ENCODE peak calls at places on chromosomes 1 and 21, in six cellular contexts. A is cardiac fibroblast, G is endothelial cell of umbilical vein, F is psoas muscle, B is transverse colon, H is AG09309. S is an unnamed sample.

GRCh38 chr21:33655591-33656221 is 13.4 kb downstream of the ITSN1 start:
- DNase-seq in A (peak), G (peak), F (no peak), B (no peak), H (no peak), S (peak)

GRCh38 chr1:183588827-183589226 is 1.4 kb downstream of the NCF2 start:
- DNase-seq in A (no peak), G (no peak), F (no peak), B (peak), H (no peak), S (no peak)

GRCh38 chr1:181317261-181317924 is 165.9 kb upstream of the CACNA1E start:
- DNase-seq in A (no peak), G (no peak), F (no peak), B (no peak), H (no peak), S (no peak)

GRCh38 chr1:242189591-242189990 is 190.7 kb upstream of the MAP1LC3C start:
- DNase-seq in A (no peak), G (no peak), F (no peak), B (no peak), H (no peak), S (no peak)

GRCh38 chr21:31707499-31707898 is 24.4 kb downstream of the SCAF4 start:
- DNase-seq in A (no peak), G (no peak), F (no peak), B (no peak), H (no peak), S (no peak)

GRCh38 chr1:236890152-236891056 is 95.3 kb downstream of the MTR start:
- DNase-seq in A (no peak), G (no peak), F (no peak), B (no peak), H (no peak), S (no peak)

GRCh38 chr1:185360714-185361113 is 43.7 kb upstream of the IVNS1ABP start:
- DNase-seq in A (peak), G (peak), F (no peak), B (no peak), H (no peak), S (no peak)

GRCh38 chr1:170214117-170214979 is 68.6 kb downstream of the NTMT2 start:
- DNase-seq in A (no peak), G (no peak), F (no peak), B (no peak), H (peak), S (no peak)

GRCh38 chr1:212928323-212929281 is 21.7 kb upstream of the VASH2 start:
- DNase-seq in A (peak), G (no peak), F (no peak), B (no peak), H (no peak), S (no peak)

GRCh38 chr21:29418813-29419212 is 120.1 kb downstream of the BACH1 start:
- DNase-seq in A (no peak), G (no peak), F (no peak), B (no peak), H (no peak), S (no peak)

GRCh38 chr1:11908139-11909021 is 17.8 kb downstream of the KIAA2013 start:
- DNase-seq in A (peak), G (peak), F (peak), B (peak), H (peak), S (peak)

GRCh38 chr21:43806017-43806710 is 16.8 kb downstream of the RRP1 start:
- DNase-seq in A (no peak), G (no peak), F (no peak), B (no peak), H (no peak), S (no peak)

GRCh38 chr1:228084325-228084724 is 1.8 kb downstream of the ARF1 start:
- DNase-seq in A (peak), G (peak), F (peak), B (no peak), H (peak), S (no peak)

GRCh38 chr1:17277511-17278159 is 28.7 kb downstream of the PADI3 start:
- DNase-seq in A (no peak), G (no peak), F (no peak), B (no peak), H (no peak), S (no peak)

GRCh38 chr1:180309338-180309737 is 79.3 kb downstream of the LHX4 start:
- DNase-seq in A (peak), G (no peak), F (no peak), B (no peak), H (peak), S (no peak)

GRCh38 chr1:66300986-66301451 is 232.9 kb upstream of the SGIP1 start:
- DNase-seq in A (peak), G (peak), F (no peak), B (no peak), H (no peak), S (no peak)

GRCh38 chr1:59487335-59488031 is 190.6 kb downstream of the FGGY start:
- DNase-seq in A (peak), G (no peak), F (no peak), B (no peak), H (no peak), S (no peak)

DNA sequence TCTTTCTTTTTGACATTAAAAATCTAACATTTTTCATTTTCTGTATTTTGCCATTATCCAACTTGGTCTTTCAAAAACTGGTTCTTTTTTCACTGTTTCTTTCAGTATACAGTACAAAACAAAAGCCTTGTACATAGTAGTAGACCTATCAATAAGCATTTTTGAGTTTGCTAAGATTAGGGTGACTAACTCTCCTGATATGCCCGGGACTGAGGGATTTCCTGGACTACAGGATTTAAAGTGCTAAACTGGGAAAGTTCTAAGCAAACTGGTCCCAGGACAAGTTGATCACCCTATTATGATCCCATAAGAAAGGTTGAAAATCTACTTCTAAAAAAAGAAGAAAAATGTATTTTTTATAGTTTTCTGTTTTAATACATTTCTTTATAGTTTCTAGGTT is 120.9 kb downstream of the USP25 start:
- DNase-seq in A (peak), G (peak), F (no peak), B (no peak), H (no peak), S (no peak)
- H3K4me3 ChIP-seq in A (no peak), G (no peak), F (no peak), B (no peak), H (no peak), S (no peak)

GRCh38 chr1:99685516-99686180 is 39.7 kb downstream of the PALMD start:
- DNase-seq in A (peak), G (peak), F (peak), B (peak), H (peak), S (peak)
- TF ChIP-seq CTCF in A (peak), G (peak), F (peak), B (peak), H (peak), S (peak)

DNA sequence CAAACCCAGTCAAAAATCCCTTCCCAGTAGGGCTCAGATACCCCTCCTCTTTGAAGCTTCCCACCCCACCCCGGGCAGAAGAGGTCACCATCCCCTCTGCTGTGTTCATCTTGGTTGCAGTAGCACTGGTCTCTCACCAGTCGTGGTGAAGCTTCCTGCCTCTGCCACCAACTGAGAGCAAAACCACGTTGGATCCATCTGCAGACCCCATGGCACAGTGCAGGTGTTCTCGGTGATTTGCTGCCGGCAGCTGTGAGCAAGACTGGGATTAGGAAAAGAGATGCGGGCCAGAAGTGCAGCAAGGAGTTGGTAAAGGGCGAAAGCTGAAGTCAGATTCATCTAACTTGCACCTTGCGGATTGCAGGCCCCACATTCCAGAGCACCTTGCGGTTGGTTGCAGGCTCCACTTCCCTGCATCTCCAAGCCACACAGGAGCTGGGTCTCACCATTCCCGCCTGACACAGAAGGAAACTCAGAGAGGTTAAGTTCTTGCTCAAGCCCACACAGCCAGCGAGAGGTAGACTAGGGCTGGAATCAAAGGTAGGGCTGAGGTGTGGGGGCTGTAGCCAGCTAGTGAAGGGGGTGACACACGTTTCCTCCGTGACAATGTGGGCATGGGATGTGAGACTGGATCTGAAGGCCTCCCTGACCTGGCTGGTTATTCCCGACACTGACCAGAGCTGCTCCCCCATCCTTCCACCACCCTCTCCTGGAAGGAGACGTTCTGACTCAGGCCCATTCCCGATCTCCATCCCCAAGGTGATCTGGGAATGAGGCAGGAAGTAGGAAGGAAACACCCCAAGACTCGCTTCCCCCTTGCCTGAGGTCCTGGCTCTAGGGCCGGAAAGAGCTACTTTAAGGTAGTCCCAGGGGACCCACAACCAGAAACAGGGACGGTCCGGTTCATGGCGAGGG is 3.3 kb upstream of the FAM110D start:
- DNase-seq in A (no peak), G (no peak), F (no peak), B (no peak), H (no peak), S (no peak)
- H3K4me3 ChIP-seq in A (no peak), G (no peak), F (peak), B (no peak), H (no peak), S (no peak)

GRCh38 chr1:19439464-19440171 is 45.7 kb downstream of the CAPZB start:
- DNase-seq in A (peak), G (peak), F (peak), B (no peak), H (no peak), S (no peak)
- TF ChIP-seq CTCF in A (peak), G (no peak), F (peak), B (no peak), H (peak), S (peak)

GRCh38 chr1:203765029-203765837 is at the start of gene LAX1:
- DNase-seq in A (no peak), G (peak), F (no peak), B (peak), H (no peak), S (no peak)
- H3K4me3 ChIP-seq in A (no peak), G (no peak), F (no peak), B (peak), H (no peak), S (no peak)

DNA sequence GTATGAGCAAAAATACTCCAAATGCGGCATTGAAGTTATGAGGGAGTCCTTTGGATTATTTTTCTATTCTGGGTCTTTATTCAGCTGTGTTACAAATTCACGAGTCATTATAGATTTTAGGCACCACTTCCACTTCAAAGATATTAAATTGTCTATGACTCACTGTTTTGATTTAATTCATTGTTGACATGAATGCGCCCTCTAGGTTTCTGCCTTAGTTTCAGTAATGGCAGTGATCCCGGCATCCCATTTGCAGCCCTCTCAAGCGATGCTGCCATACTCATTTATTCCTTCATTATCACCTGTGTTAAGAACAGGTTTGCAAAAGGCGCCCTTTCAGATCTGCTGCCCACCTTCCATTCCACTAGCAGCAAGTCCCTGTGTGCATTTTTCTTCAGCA is 14.0 kb downstream of the RSPO1 start:
- DNase-seq in A (peak), G (no peak), F (no peak), B (no peak), H (no peak), S (no peak)
- TF ChIP-seq CTCF in A (no peak), G (no peak), F (no peak), B (no peak), H (no peak), S (no peak)

DNA sequence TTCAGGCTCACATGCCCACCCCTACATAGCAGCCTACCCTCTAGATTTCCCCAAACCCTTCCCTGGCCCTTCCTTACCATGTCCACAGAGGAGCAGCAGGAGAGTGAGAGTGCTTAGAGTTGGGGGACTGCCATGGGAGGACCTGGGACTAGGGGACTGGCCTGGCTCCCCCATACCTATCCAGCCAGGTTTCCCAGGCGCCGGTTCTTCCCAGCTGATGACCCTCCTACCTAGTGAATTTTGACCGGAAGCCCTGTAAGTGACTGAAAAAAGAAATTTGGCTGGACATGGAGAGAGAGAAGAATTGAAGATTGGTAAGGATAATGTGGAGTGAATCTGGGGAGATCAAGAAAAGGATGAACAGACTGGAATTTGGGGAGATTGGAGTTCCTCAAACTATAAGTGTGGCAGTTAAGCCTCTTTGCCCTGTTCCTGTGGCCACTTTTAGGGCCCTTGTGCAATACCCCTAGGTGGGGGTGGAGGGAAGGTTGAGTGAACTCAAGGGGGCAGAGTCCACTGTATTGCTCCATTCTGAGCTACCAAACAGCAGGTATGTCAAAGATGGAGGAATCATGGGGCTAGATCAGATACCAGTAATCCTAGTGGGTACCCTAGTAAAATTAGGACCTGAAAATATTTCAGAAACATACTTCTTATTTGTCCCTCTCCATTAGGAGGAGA is 1.3 kb downstream of the HJV start:
- DNase-seq in A (no peak), G (no peak), F (no peak), B (no peak), H (no peak), S (no peak)
- H3K4me3 ChIP-seq in A (no peak), G (no peak), F (peak), B (no peak), H (no peak), S (no peak)

DNA sequence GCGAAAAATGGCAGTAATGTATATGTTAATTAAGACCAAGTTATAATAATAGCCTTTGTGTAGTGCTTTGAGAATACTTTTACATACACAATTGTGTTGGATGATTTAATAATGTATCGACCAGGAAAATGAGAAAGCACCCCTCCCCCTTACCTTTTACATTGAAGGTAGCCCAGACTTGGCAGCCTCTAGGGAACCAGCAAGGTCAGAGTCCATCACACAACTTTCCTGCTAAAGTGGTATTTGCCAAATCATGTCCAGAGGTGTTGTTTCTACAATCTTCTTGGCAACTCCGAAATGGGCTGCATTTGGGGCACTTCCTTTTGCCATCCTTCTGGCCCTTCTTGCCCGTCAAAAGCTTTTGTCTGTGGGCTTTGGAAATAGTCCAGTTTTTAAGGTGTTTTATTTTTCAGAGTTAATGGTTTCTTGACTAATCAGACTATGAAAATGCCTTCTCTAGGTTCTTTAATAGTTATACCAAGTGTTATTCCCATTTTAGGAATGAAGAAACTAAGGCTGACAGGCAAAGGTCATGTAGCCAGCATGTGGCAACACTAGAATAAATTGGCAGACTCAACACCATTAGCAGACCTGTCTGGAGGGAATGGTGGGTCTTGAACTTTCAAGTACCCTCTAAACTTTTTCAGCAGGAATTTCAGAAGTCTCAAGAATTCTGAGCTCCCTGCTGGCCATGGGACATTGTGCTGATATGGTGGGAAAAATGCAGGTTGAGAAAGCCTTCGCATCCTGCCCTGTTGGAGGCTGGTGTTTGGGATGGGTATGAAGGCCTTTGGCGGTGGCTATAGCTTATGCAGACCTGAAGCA is 6.8 kb downstream of the ATP1A1 start:
- DNase-seq in A (no peak), G (no peak), F (no peak), B (no peak), H (no peak), S (no peak)
- TF ChIP-seq CTCF in A (no peak), G (no peak), F (no peak), B (no peak), H (no peak), S (no peak)

DNA sequence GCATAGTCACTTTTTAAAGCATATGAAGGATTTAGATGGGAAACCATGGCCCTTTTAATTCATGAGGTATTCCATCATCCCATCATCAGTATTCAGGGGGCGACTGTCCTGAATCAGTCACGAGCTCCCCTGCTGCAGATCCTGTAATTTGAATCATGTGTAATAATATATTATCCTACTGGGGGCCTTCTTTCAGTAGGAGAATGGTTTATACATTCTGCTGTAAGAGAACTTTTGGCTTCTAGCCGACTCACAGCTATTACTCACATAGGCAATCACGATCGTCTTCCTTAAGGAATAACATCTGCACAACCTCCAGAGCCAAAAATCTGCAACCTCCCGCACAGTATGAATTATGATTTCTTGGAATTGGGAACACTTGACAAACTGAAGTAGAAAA is 342.9 kb downstream of the USP25 start:
- DNase-seq in A (peak), G (no peak), F (no peak), B (no peak), H (peak), S (peak)
- H3K4me3 ChIP-seq in A (no peak), G (no peak), F (no peak), B (no peak), H (peak), S (peak)